ENCODE peak calls at places on chromosomes 4 and X, in four cellular contexts. Y is B cell, S is progenitor cell of endocrine pancreas, J is choroid plexus epithelial cell. U is an unnamed sample.

GRCh38 chrX:129925305-129926092 is 19.5 kb downstream of the UTP14A start:
- DNase-seq in Y (peak; percentile 79), J (peak; percentile 91), S (peak; percentile 49), U (peak; percentile 74)

GRCh38 chr4:178752954-178753525 is 1310.8 kb upstream of the AGA start:
- DNase-seq in Y (no peak), S (no peak), J (no peak), U (no peak)

GRCh38 chr4:77538144-77538543 is 67.5 kb upstream of the CXCL13 start:
- DNase-seq in Y (no peak), S (no peak), J (peak; percentile 59), U (no peak)

GRCh38 chr4:78951862-78952472 is 12.7 kb upstream of the PAQR3 start:
- DNase-seq in S (no peak), J (peak; percentile 68), Y (peak; percentile 60), U (no peak)

GRCh38 chr4:77036206-77036605 is 39.6 kb downstream of the CCNI start:
- DNase-seq in J (peak; percentile 98), Y (no peak), S (no peak), U (no peak)

GRCh38 chrX:152928761-152929400 is 31.0 kb downstream of the ZNF185 start:
- DNase-seq in Y (no peak), S (no peak), J (no peak), U (no peak)

GRCh38 chr4:108881190-108881589 is 118.3 kb upstream of the ETNPPL start:
- DNase-seq in S (no peak), Y (no peak), J (peak; percentile 79), U (no peak)

GRCh38 chrX:80648023-80648422 is 161.7 kb downstream of the BRWD3 start:
- DNase-seq in S (no peak), J (peak; percentile 27), Y (no peak), U (no peak)

GRCh38 chr4:189071241-189071640 is 869.4 kb upstream of the FRG1 start:
- DNase-seq in Y (no peak), J (no peak), S (no peak), U (no peak)

GRCh38 chr4:8194306-8195242 is 4.5 kb upstream of the SH3TC1 start:
- DNase-seq in J (no peak), Y (no peak), S (no peak), U (no peak)

GRCh38 chr4:187302456-187302855 is 578.8 kb upstream of the FAT1 start:
- DNase-seq in S (no peak), J (peak; percentile 23), Y (no peak), U (no peak)

GRCh38 chrX:49919617-49920016 is 2.8 kb upstream of the CLCN5 start:
- DNase-seq in Y (peak; percentile 49), J (peak; percentile 85), S (peak; percentile 16), U (no peak)

GRCh38 chr4:163271555-163272127 is 60.8 kb downstream of the NPY1R start:
- DNase-seq in S (no peak), J (no peak), Y (no peak), U (no peak)

GRCh38 chr4:173547889-173548288 is 17.9 kb upstream of the HAND2 start:
- DNase-seq in S (no peak), Y (no peak), J (no peak), U (no peak)

GRCh38 chrX:46257451-46257879 is 287.8 kb downstream of the ZNF674 start:
- DNase-seq in Y (no peak), S (no peak), J (no peak), U (no peak)

GRCh38 chr4:83108101-83108861 is 6.2 kb downstream of the PLAC8 start:
- DNase-seq in J (no peak), S (no peak), Y (no peak), U (no peak)

GRCh38 chr4:38529189-38530115 is 134.5 kb upstream of the KLF3 start:
- DNase-seq in J (no peak), Y (peak; percentile 57), S (no peak), U (no peak)

GRCh38 chr4:147160908-147161513 is 215.3 kb upstream of the TTC29 start:
- DNase-seq in Y (peak; percentile 6), S (no peak), J (peak; percentile 84), U (no peak)

GRCh38 chrX:129842510-129843208 is 1.0 kb downstream of the ZDHHC9 start:
- DNase-seq in Y (no peak), J (peak; percentile 39), S (peak; percentile 18), U (no peak)

GRCh38 chr4:184447664-184448063 is 26.7 kb downstream of the IRF2 start:
- DNase-seq in S (no peak), J (no peak), Y (no peak), U (no peak)

GRCh38 chr4:127012549-127012948 is 620.2 kb upstream of the INTU start:
- DNase-seq in J (peak; percentile 59), Y (no peak), S (no peak), U (no peak)

GRCh38 chr4:184424993-184425758 is 49.2 kb downstream of the IRF2 start:
- DNase-seq in J (no peak), Y (no peak), S (no peak), U (no peak)

GRCh38 chr4:82721819-82722423 is 76.7 kb downstream of the SCD5 start:
- DNase-seq in J (peak; percentile 38), S (no peak), Y (peak; percentile 9), U (no peak)

GRCh38 chr4:123443401-123444297 is 47.1 kb downstream of the SPRY1 start:
- DNase-seq in Y (peak; percentile 71), S (no peak), J (peak; percentile 46), U (no peak)

GRCh38 chr4:56907489-56908205 is at the start of gene REST:
- DNase-seq in S (peak; percentile 76), Y (peak; percentile 93), J (peak; percentile 63), U (peak; percentile 89)

DNA sequence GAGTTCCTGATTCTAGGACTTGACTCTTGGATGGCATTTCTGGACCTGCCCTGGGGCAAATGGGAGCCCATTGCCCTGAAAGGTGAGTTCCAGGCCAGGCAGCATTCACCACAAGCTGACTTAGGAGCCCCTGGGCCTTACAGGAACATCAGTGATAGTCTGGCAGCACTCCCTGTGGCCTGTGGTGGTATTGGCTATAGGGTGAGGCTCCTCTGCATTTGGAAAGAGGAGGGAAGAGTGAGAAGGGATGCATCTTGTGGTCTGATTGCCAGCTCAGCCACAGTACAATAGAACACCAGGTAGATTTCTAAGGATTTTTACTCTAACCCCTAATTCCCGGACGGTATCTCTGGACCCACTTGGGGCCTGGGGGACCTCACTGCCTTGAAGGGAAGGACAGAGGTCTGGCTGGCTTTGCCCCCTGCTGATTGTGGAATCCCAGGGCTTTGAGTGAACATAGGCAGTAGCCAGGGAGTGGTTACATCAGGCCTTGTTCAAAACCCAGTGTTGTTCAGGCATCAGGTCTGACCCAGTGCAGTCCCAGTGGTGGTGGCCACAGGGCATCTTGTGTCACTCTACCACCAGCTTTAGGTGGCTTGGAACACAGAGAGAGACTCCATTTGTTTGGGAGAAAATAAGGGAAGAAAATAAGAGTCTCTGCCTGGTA is 32.9 kb downstream of the MAGED4 start:
- DNase-seq in Y (no peak), J (no peak), S (no peak), U (no peak)
- TF ChIP-seq CTCF in Y (no peak), J (peak; percentile 9), S (peak; percentile 34), U (peak; percentile 49)

GRCh38 chrX:47590984-47591383 is 8.7 kb downstream of the TIMP1 start:
- DNase-seq in S (no peak), Y (no peak), J (no peak), U (no peak)
- TF ChIP-seq CTCF in S (no peak), Y (no peak), J (no peak), U (no peak)

DNA sequence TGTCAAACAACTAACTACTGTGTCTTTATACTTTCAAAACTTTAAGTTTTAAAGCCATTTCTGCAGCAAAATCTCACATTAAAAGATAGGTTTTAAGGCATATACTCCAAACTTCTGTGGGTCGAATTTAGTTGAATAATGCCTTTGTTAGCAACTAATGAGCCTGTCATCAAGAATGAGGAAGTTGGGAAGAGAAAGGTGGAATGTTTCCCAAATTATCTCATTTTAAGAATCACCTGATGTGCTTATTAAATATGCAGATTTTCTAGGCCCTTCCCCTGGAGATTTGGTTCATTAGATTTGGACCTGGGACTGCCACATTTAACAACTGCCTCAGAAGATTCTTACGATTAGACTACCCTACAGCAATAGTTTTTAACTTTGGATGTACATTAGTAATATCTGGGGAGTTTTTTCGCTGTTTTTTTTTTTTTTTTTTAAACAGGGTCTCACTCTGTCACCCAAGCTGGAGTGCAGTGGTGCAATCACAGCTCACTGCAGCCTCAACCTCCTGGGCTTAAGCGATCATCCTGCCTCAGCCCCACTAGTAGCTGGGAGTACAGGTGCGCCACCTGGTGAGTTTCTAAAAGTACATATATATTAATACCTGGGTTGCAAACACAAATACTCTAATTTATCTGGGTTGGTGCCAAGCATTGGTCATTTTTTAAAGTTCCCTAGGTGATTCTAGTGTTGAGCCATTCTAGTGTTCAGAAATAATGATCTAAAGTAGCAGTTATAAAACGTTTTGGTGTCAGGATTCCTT is 16.1 kb upstream of the TASL start:
- DNase-seq in Y (peak; percentile 61), S (no peak), J (no peak), U (no peak)
- TF ChIP-seq CTCF in Y (peak; percentile 36), S (no peak), J (no peak), U (no peak)

GRCh38 chr4:19051751-19052296 is 1030.3 kb upstream of the LCORL start:
- DNase-seq in J (no peak), Y (no peak), S (no peak), U (no peak)

GRCh38 chr4:19047481-19047880 is 1025.9 kb upstream of the LCORL start:
- DNase-seq in Y (no peak), S (no peak), J (no peak), U (no peak)
- TF ChIP-seq CTCF in Y (no peak), S (no peak), J (no peak), U (no peak)

U was measured in type B pancreatic cell.